ENCODE peak calls at places on chromosomes 5 and 9, in ten cellular contexts. K, T, G, V, F, S, Y, Z, R and E are unnamed samples. For H3K4me1, the result is how much of the 10 kb centered on the place peaks cover.

GRCh38 chr5:57889558-57889957 is 406.9 kb upstream of the ACTBL2 start:
- DNase-seq in R (no peak), Y (no peak), S (no peak), F (peak), T (no peak), G (peak), K (no peak), V (peak), Z (peak), E (peak)

GRCh38 chr5:163407034-163407652 is 30.3 kb upstream of the CCNG1 start:
- DNase-seq in R (no peak), G (no peak), Z (peak), S (no peak), F (no peak), V (no peak), Y (no peak), K (no peak), T (no peak), E (no peak)

GRCh38 chr5:132181011-132181629 is 46.5 kb downstream of the P4HA2 start:
- DNase-seq in F (no peak), S (no peak), R (peak), T (no peak), G (no peak), Y (no peak), Z (no peak), V (no peak), K (no peak), E (no peak)

GRCh38 chr9:75906531-75906930 is 16.1 kb downstream of the PCSK5 start:
- DNase-seq in F (no peak), S (no peak), Y (no peak), Z (no peak), R (no peak), K (no peak), T (no peak), G (no peak), V (no peak), E (no peak)

GRCh38 chr9:686381-686813 is 155.1 kb upstream of the DMRT1 start:
- DNase-seq in V (no peak), K (no peak), G (no peak), S (no peak), F (no peak), Z (peak), T (no peak), R (no peak), Y (no peak), E (peak)

GRCh38 chr5:103013933-103014552 is 105.9 kb downstream of the GIN1 start:
- DNase-seq in S (no peak), Z (peak), R (no peak), T (no peak), K (no peak), V (no peak), Y (no peak), G (no peak), F (peak), E (no peak)

GRCh38 chr9:133715866-133716563 is 22.1 kb downstream of the SARDH start:
- DNase-seq in Z (no peak), K (no peak), F (peak), R (no peak), S (no peak), V (peak), T (no peak), G (no peak), Y (no peak), E (peak)

GRCh38 chr5:170173227-170173626 is 59.6 kb upstream of the C5orf58 start:
- DNase-seq in S (no peak), Z (peak), V (no peak), G (peak), Y (no peak), K (no peak), T (no peak), R (no peak), F (peak), E (no peak)

GRCh38 chr9:109224751-109225150 is 57.7 kb upstream of the FRRS1L start:
- DNase-seq in V (no peak), G (no peak), R (no peak), F (no peak), K (no peak), T (no peak), S (no peak), Z (no peak), Y (no peak), E (no peak)

GRCh38 chr5:180006116-180006515 is 65.4 kb downstream of the RNF130 start:
- DNase-seq in S (no peak), K (no peak), Y (no peak), G (no peak), V (no peak), R (no peak), T (no peak), Z (no peak), F (no peak), E (no peak)

GRCh38 chr9:70407081-70407503 is 7.4 kb downstream of the KLF9 start:
- DNase-seq in Z (no peak), F (peak), V (peak), K (no peak), R (no peak), T (no peak), S (no peak), Y (no peak), G (no peak), E (no peak)
- H3K4me1 ChIP-seq in Z (under half), F (under half), V (half or more), K (half or more), R (under half), T (half or more), S (half or more), Y (under half), G (under half), E (under half)

DNA sequence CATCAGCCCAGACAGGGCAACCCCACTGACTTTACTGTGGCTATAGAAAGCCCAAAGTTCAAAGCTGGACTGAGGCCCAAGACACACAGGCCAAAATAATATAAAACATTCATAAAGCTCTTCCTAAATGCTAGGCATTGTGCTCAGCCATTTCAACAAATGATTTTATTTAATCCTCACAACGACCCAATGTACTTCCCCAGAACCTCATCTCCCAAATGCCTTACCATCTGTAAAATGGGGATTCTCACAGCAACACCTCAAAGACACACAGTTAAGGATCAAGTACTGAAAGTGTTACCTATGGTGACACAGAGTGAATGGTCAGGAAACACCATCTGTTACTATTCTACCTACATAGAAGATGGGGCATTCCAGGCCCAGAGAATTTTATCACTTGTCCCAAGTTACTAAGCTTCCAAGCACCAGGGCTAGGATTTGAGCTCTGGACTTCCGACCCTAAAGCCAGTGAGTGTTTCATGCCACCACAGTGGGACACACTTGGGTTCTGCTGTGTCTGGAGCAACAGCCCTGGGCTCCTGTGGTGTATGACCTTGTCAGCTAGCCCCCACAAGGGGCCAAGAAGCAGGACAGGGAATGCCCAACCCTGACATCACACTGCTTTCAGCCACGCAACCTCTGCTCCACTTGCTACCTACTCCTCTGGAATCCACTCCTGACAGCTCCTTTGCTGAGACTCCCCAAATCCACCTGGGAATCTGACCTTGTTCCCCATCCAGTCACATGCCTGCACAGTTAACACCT is 15.1 kb downstream of the SHB start:
- DNase-seq in V (no peak), Y (no peak), Z (no peak), G (no peak), T (no peak), F (no peak), K (no peak), R (no peak), S (no peak), E (no peak)
- H3K4me1 ChIP-seq in V (under half), Y (under half), Z (under half), G (half or more), T (under half), F (under half), K (under half), R (under half), S (under half), E (under half)

GRCh38 chr5:1343315-1343751 is 1.6 kb downstream of the CLPTM1L start:
- DNase-seq in V (no peak), T (no peak), Z (no peak), K (no peak), G (no peak), Y (no peak), S (no peak), R (no peak), F (no peak), E (no peak)
- H3K4me1 ChIP-seq in V (under half), T (under half), Z (under half), K (under half), G (under half), Y (under half), S (under half), R (under half), F (under half), E (under half)

GRCh38 chr9:4732890-4733289 is 8.1 kb downstream of the AK3 start:
- DNase-seq in F (no peak), S (no peak), R (no peak), Y (no peak), G (no peak), T (no peak), K (no peak), V (no peak), Z (no peak), E (no peak)
- H3K4me1 ChIP-seq in F (under half), S (under half), R (under half), Y (under half), G (under half), T (under half), K (under half), V (under half), Z (under half), E (under half)

GRCh38 chr9:112032733-112033132 is 136.1 kb downstream of the UGCG start:
- DNase-seq in T (no peak), V (peak), Y (no peak), Z (no peak), F (peak), G (no peak), K (no peak), R (no peak), S (no peak), E (no peak)
- H3K4me1 ChIP-seq in T (under half), V (half or more), Y (under half), Z (under half), F (under half), G (under half), K (under half), R (under half), S (under half), E (under half)